ENCODE peak calls at places on chromosomes 13 and 19, in four cellular contexts. One of them, this sample, is unnamed. For H3K4me1, the result is how much of the 10 kb centered on the place peaks cover.

GRCh38 chr19:2053601-2054389 is 2.8 kb upstream of the MKNK2 start:
- DNase-seq in H9: peak
- DNase-seq in IMR-90: peak
- DNase-seq in mesenchymal stem cell: no peak
- DNase-seq in this sample: no peak

GRCh38 chr13:74768521-74769090 is 634.4 kb upstream of the KLF12 start:
- DNase-seq in H9: no peak
- DNase-seq in IMR-90: no peak
- DNase-seq in mesenchymal stem cell: no peak
- DNase-seq in this sample: no peak

GRCh38 chr13:113211774-113212173 is 2.4 kb downstream of the CUL4A start:
- DNase-seq in H9: peak
- DNase-seq in IMR-90: no peak
- DNase-seq in mesenchymal stem cell: no peak
- DNase-seq in this sample: no peak

GRCh38 chr19:54266133-54266532 is 9.1 kb upstream of the LILRB5 start:
- DNase-seq in H9: peak
- DNase-seq in IMR-90: peak
- DNase-seq in mesenchymal stem cell: peak
- DNase-seq in this sample: peak

GRCh38 chr13:21812192-21812626 is 141.3 kb downstream of the FGF9 start:
- DNase-seq in H9: no peak
- DNase-seq in IMR-90: no peak
- DNase-seq in mesenchymal stem cell: no peak
- DNase-seq in this sample: peak

GRCh38 chr19:30362156-30362754 is 9.9 kb upstream of the ZNF536 start:
- DNase-seq in H9: no peak
- DNase-seq in IMR-90: no peak
- DNase-seq in mesenchymal stem cell: no peak
- DNase-seq in this sample: no peak

GRCh38 chr19:17541184-17541759 is 14.2 kb upstream of the COLGALT1 start:
- DNase-seq in H9: no peak
- DNase-seq in IMR-90: no peak
- DNase-seq in mesenchymal stem cell: no peak
- DNase-seq in this sample: no peak

GRCh38 chr19:35318679-35319448 is 10.1 kb upstream of the CD22 start:
- DNase-seq in H9: peak
- DNase-seq in IMR-90: peak
- DNase-seq in mesenchymal stem cell: peak
- DNase-seq in this sample: no peak

GRCh38 chr19:4059931-4060620 is 6.6 kb downstream of the ZBTB7A start:
- DNase-seq in H9: peak
- DNase-seq in IMR-90: no peak
- DNase-seq in mesenchymal stem cell: no peak
- DNase-seq in this sample: no peak

GRCh38 chr19:46481947-46482346 is 10.6 kb upstream of the PNMA8A start:
- DNase-seq in H9: no peak
- DNase-seq in IMR-90: peak
- DNase-seq in mesenchymal stem cell: no peak
- DNase-seq in this sample: no peak

GRCh38 chr13:74248477-74248876 is 114.3 kb upstream of the KLF12 start:
- DNase-seq in H9: no peak
- DNase-seq in IMR-90: no peak
- DNase-seq in mesenchymal stem cell: no peak
- DNase-seq in this sample: no peak

GRCh38 chr13:76937416-76937815 is 10.9 kb upstream of the ACOD1 start:
- DNase-seq in H9: no peak
- DNase-seq in IMR-90: peak
- DNase-seq in mesenchymal stem cell: peak
- DNase-seq in this sample: no peak

GRCh38 chr13:44470623-44471562 is 97.3 kb downstream of the SERP2 start:
- DNase-seq in H9: no peak
- DNase-seq in IMR-90: peak
- DNase-seq in mesenchymal stem cell: peak
- DNase-seq in this sample: no peak

GRCh38 chr13:93788456-93788855 is 561.8 kb downstream of the GPC6 start:
- DNase-seq in H9: no peak
- DNase-seq in IMR-90: no peak
- DNase-seq in mesenchymal stem cell: no peak
- DNase-seq in this sample: no peak

GRCh38 chr19:1910169-1910568 is 5.0 kb downstream of the ADAT3 start:
- DNase-seq in H9: no peak
- DNase-seq in IMR-90: peak
- DNase-seq in mesenchymal stem cell: peak
- DNase-seq in this sample: no peak

GRCh38 chr13:101621099-101621498 is 168.6 kb downstream of the ITGBL1 start:
- DNase-seq in H9: no peak
- DNase-seq in IMR-90: no peak
- DNase-seq in mesenchymal stem cell: no peak
- DNase-seq in this sample: no peak

GRCh38 chr19:50328257-50329145 is 676 bp downstream of the KCNC3 start:
- DNase-seq in H9: peak
- DNase-seq in IMR-90: no peak
- DNase-seq in mesenchymal stem cell: no peak
- DNase-seq in this sample: no peak
- H3K14ac ChIP-seq in H9: peak
- H3K14ac ChIP-seq in IMR-90: no peak
- H3K14ac ChIP-seq in mesenchymal stem cell: no peak
- H3K14ac ChIP-seq in this sample: no peak

DNA sequence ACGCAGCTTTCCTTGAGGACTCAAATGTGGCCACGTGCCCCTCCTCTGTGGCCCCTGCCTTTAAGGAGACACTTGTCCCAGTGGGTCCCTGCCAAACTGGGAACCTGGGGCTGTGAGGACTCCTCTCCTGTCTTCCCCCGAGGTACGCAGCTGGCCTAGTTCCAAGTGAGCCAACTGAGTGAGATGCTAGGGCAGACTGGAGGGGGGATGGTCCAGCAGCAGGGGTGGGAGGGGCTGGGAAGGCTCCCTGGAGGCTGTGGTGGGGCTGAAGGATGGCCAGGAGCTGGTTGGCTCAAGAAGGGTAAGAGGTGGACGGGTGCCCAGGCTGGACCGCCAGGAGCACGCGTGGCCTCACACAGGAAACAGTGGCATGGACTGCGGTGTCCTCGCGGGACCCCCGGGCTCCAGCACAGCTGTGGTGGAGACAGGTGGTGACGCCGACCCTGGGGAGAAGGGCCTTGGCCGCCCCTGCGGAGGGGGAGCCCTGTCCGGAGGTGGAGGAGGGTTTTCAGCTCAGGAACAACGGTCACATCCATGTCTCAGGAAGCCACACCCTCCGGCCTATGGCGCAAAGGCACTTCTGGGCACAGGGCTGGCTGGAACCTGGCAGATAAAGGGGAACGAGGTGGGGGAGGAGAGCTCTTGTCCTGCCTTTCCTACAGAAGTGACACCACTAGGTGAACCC is 45.8 kb downstream of the MLLT1 start:
- DNase-seq in H9: no peak
- DNase-seq in IMR-90: no peak
- DNase-seq in mesenchymal stem cell: no peak
- DNase-seq in this sample: no peak
- H3K4me1 ChIP-seq in H9: under half
- H3K4me1 ChIP-seq in IMR-90: under half
- H3K4me1 ChIP-seq in mesenchymal stem cell: half or more
- H3K4me1 ChIP-seq in this sample: under half

GRCh38 chr19:39405261-39405912 is 1.3 kb upstream of the ZFP36 start:
- DNase-seq in H9: no peak
- DNase-seq in IMR-90: no peak
- DNase-seq in mesenchymal stem cell: peak
- DNase-seq in this sample: no peak

GRCh38 chr19:39400997-39401548 is 5.6 kb upstream of the ZFP36 start:
- DNase-seq in H9: no peak
- DNase-seq in IMR-90: no peak
- DNase-seq in mesenchymal stem cell: no peak
- DNase-seq in this sample: no peak

GRCh38 chr19:39401549-39402416 is 4.9 kb upstream of the ZFP36 start:
- DNase-seq in H9: no peak
- DNase-seq in IMR-90: peak
- DNase-seq in mesenchymal stem cell: peak
- DNase-seq in this sample: no peak

GRCh38 chr19:39403331-39404312 is 3.0 kb upstream of the ZFP36 start:
- DNase-seq in H9: peak
- DNase-seq in IMR-90: peak
- DNase-seq in mesenchymal stem cell: peak
- DNase-seq in this sample: peak

GRCh38 chr19:39402417-39403297 is 4.0 kb upstream of the ZFP36 start:
- DNase-seq in H9: peak
- DNase-seq in IMR-90: peak
- DNase-seq in mesenchymal stem cell: peak
- DNase-seq in this sample: peak
- H3K14ac ChIP-seq in H9: peak
- H3K14ac ChIP-seq in IMR-90: peak
- H3K14ac ChIP-seq in mesenchymal stem cell: peak
- H3K14ac ChIP-seq in this sample: peak

DNA sequence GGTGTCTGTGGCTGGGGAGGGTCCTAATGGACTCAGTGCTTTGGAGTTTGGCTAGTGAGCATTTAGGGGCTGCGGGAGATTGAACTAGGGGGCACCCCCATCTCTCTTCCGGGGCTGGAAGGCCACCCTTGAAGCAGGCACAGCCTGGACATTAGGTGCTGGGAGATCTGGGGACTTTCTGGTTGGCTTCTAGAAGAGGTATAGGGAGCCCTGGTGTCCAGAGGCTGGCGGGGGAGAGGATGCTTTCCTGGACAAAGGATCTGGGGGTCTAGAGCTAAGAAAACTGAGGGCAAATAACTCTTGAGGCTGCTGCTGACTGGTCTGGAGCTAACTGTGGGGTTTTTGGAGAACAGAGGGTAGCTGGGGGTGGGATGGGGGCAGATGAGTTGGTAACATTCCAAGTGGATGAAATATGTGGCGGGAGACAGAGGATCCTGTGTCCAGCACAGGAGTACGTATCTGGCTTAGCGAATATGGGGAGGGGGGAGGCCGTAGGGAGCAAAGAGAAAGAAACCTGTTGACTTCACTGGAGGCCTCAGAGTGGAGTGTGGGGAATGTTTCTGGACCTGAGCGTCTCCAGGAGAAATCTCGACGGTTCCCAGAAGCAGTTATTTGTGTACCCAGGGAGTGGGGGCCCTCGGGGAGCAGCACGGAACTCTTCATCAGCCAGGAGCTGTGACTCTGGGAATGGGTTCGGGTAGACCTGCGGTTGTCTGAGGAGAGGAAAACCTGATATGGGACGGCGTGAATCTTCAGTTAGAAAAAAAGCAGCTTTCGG is 1.4 kb downstream of the HNRNPUL1 start:
- DNase-seq in H9: no peak
- DNase-seq in IMR-90: peak
- DNase-seq in mesenchymal stem cell: peak
- DNase-seq in this sample: no peak
- H3K4me1 ChIP-seq in H9: under half
- H3K4me1 ChIP-seq in IMR-90: under half
- H3K4me1 ChIP-seq in mesenchymal stem cell: under half
- H3K4me1 ChIP-seq in this sample: under half

GRCh38 chr19:44590245-44591059 is 22.9 kb upstream of the IGSF23 start:
- DNase-seq in H9: no peak
- DNase-seq in IMR-90: no peak
- DNase-seq in mesenchymal stem cell: no peak
- DNase-seq in this sample: no peak

GRCh38 chr19:44592451-44592890 is 20.9 kb upstream of the IGSF23 start:
- DNase-seq in H9: no peak
- DNase-seq in IMR-90: no peak
- DNase-seq in mesenchymal stem cell: no peak
- DNase-seq in this sample: no peak

GRCh38 chr19:44596428-44597130 is 16.8 kb upstream of the IGSF23 start:
- DNase-seq in H9: no peak
- DNase-seq in IMR-90: no peak
- DNase-seq in mesenchymal stem cell: no peak
- DNase-seq in this sample: no peak

GRCh38 chr19:44597131-44597491 is 16.3 kb upstream of the IGSF23 start:
- DNase-seq in H9: no peak
- DNase-seq in IMR-90: no peak
- DNase-seq in mesenchymal stem cell: no peak
- DNase-seq in this sample: no peak

DNA sequence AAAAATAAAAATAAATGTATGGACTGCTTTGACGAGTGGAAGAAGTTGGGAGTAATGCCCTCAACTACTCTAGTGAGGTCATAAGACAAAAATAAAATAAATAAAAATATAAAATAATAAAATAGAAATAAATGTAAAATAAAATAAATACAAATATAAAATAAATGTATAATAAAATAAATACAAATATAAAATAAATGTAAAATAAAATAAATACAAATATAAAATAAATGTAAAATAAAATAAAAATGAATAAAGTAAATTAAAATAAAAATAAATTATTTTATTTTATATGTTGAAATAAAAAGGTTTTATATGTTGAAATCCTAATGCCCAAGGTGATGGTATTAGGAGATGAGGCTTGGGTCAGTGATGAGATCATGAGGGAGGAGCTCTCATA is 20.1 kb upstream of the IGSF23 start:
- DNase-seq in H9: no peak
- DNase-seq in IMR-90: no peak
- DNase-seq in mesenchymal stem cell: no peak
- DNase-seq in this sample: no peak
- H3K14ac ChIP-seq in H9: no peak
- H3K14ac ChIP-seq in IMR-90: no peak
- H3K14ac ChIP-seq in mesenchymal stem cell: no peak
- H3K14ac ChIP-seq in this sample: no peak

DNA sequence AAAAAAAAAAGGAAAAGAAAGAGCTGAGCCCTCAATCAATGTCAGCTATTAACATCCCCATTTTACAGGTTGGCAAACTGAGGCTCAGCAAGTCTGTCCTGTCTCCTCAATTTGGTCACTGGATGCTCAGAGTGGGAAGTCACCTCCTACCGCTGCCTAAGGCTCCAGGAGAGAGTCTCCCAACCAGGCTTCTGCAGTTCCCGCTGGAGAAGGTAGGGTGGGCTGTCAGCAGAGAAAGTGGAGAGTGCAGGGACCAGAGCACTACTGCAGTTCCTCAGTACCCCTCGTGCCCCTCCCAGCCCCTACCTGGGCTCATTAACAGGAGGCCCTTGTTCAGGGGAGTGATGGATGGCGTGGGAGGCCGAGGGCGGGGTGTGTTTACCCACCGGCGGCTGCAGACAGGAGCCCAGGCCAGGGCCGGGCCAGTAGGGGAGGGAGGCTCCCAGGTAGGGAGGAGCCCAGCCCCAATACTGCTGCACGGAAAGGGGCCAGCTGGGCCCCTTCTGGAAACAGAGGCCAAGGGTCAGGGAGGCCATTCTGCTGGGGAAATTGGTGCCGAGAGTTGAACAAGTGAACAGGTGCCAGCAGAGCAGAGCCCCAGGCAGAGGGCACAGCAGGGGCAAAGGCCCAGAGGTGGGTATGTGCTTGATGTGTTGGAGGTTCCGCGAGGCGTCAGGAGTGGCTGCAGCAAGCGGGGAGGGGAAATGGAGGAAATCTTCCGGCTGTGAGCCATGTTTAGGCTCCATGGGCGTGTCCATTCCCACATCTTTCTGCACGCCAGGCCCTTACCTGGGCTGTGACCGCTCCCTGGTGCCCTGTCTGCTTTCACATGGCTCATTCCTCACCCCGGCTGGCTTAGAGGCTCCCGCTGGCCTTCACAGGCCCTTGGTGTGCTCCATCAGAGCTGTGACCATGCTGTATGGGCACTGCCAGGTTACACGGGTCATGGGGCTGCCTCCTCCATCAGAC is 7.6 kb upstream of the COMP start:
- DNase-seq in H9: peak
- DNase-seq in IMR-90: no peak
- DNase-seq in mesenchymal stem cell: no peak
- DNase-seq in this sample: no peak
- H3K4me1 ChIP-seq in H9: under half
- H3K4me1 ChIP-seq in IMR-90: under half
- H3K4me1 ChIP-seq in mesenchymal stem cell: under half
- H3K4me1 ChIP-seq in this sample: under half